ENCODE peak calls at places on chromosomes 16 and 17, in eight cellular contexts. V, N, X, F, K, E, U and L are unnamed samples.

GRCh38 chr17:52148969-52149351 is 9.6 kb downstream of the CA10 start:
- DNase-seq in U (no peak), F (no peak), X (peak), N (no peak), E (no peak), V (no peak), K (no peak), L (no peak)

GRCh38 chr16:88519240-88519639 is 51.0 kb upstream of the ZC3H18 start:
- DNase-seq in F (no peak), V (no peak), X (no peak), E (no peak), N (no peak), U (no peak), K (no peak), L (no peak)

GRCh38 chr17:1640329-1641064 is 5.0 kb downstream of the SCARF1 start:
- DNase-seq in X (no peak), E (no peak), V (no peak), N (no peak), K (no peak), F (no peak), U (no peak), L (no peak)

GRCh38 chr16:89031715-89032659 is 55.0 kb upstream of the CBFA2T3 start:
- DNase-seq in N (no peak), X (no peak), E (peak), F (peak), U (no peak), K (no peak), V (peak), L (peak)

GRCh38 chr17:1423456-1424135 is 23.6 kb upstream of the YWHAE start:
- DNase-seq in F (no peak), V (no peak), U (no peak), K (no peak), N (no peak), X (peak), E (no peak), L (no peak)

GRCh38 chr17:79865351-79866210 is 26.3 kb upstream of the CBX4 start:
- DNase-seq in E (no peak), K (no peak), U (no peak), F (no peak), V (no peak), N (no peak), X (no peak), L (peak)

GRCh38 chr17:30921544-30922196 is at the start of gene ADAP2:
- DNase-seq in K (peak), X (no peak), U (peak), E (peak), N (no peak), F (no peak), V (peak), L (peak)

GRCh38 chr16:72677662-72678447 is 370.1 kb downstream of the ZFHX3 start:
- DNase-seq in X (peak), K (no peak), V (no peak), E (no peak), F (no peak), N (no peak), U (no peak), L (no peak)

GRCh38 chr17:58329808-58330543 is 1.4 kb upstream of the TSPOAP1 start:
- DNase-seq in V (no peak), U (no peak), N (no peak), K (no peak), X (no peak), F (no peak), E (no peak), L (no peak)

GRCh38 chr16:81284995-81285600 is 29.7 kb upstream of the GAN start:
- DNase-seq in X (no peak), V (no peak), U (no peak), E (no peak), N (no peak), K (no peak), F (no peak), L (no peak)

GRCh38 chr17:29840884-29841283 is 89.1 kb downstream of the SSH2 start:
- DNase-seq in U (no peak), K (no peak), F (no peak), V (no peak), X (peak), N (no peak), E (no peak), L (no peak)

GRCh38 chr16:71249399-71249798 is 18.9 kb upstream of the HYDIN start:
- DNase-seq in K (no peak), N (peak), F (no peak), E (no peak), X (no peak), V (no peak), U (peak), L (no peak)

GRCh38 chr16:65101009-65101408 is 20.9 kb downstream of the CDH11 start:
- DNase-seq in N (no peak), E (no peak), F (no peak), U (no peak), V (no peak), X (no peak), K (no peak), L (no peak)

GRCh38 chr17:61366715-61367413 is 32.8 kb upstream of the TBX2 start:
- DNase-seq in E (peak), K (no peak), F (no peak), X (no peak), N (no peak), V (no peak), U (peak), L (no peak)

GRCh38 chr16:85475233-85475632 is 137.9 kb upstream of the GSE1 start:
- DNase-seq in E (no peak), X (no peak), F (no peak), V (no peak), U (no peak), K (no peak), N (no peak), L (no peak)

GRCh38 chr17:41329279-41329925 is 13.9 kb upstream of the KRTAP17-1 start:
- DNase-seq in X (peak), K (peak), N (peak), E (peak), U (peak), F (no peak), V (no peak), L (peak)

GRCh38 chr17:39927928-39928867 is 666 bp downstream of the LRRC3C start:
- DNase-seq in U (peak), F (no peak), K (no peak), V (peak), E (peak), N (no peak), X (peak), L (peak)

GRCh38 chr17:968812-969766 is 10.5 kb downstream of the NXN start:
- DNase-seq in V (no peak), X (no peak), E (no peak), F (no peak), U (no peak), N (no peak), K (no peak), L (no peak)

GRCh38 chr16:17327671-17328335 is 143.0 kb downstream of the XYLT1 start:
- DNase-seq in X (no peak), F (no peak), E (no peak), U (no peak), N (no peak), K (no peak), V (no peak), L (no peak)

GRCh38 chr17:17729620-17730249 is 48.5 kb downstream of the RAI1 start:
- DNase-seq in X (no peak), N (no peak), V (no peak), U (peak), E (no peak), F (peak), K (no peak), L (no peak)

GRCh38 chr17:83006515-83007455 is 72.6 kb upstream of the METRNL start:
- DNase-seq in X (no peak), U (no peak), E (no peak), N (no peak), F (no peak), K (no peak), V (no peak), L (no peak)

GRCh38 chr16:87076331-87076949 is 240.8 kb downstream of the C16orf95 start:
- DNase-seq in U (no peak), N (no peak), E (no peak), X (no peak), F (no peak), K (no peak), V (no peak), L (no peak)

GRCh38 chr16:14310519-14310991 is 239.4 kb downstream of the MRTFB start:
- DNase-seq in N (no peak), X (no peak), V (peak), E (no peak), F (no peak), U (peak), K (no peak), L (peak)

GRCh38 chr17:10380631-10381408 is 8.0 kb upstream of the MYH13 start:
- DNase-seq in U (no peak), K (no peak), F (no peak), E (no peak), X (no peak), V (no peak), N (no peak), L (no peak)

GRCh38 chr16:72612271-72612670 is 435.7 kb downstream of the ZFHX3 start:
- DNase-seq in E (no peak), X (no peak), U (no peak), K (no peak), F (no peak), N (no peak), V (no peak), L (no peak)

GRCh38 chr16:29307598-29308507 is 98.7 kb downstream of the NPIPB11 start:
- DNase-seq in K (no peak), F (no peak), V (no peak), U (no peak), X (peak), E (no peak), N (no peak), L (no peak)

GRCh38 chr16:19419691-19420060 is 2.0 kb downstream of the TMC5 start:
- DNase-seq in U (no peak), E (no peak), X (peak), F (no peak), V (no peak), K (peak), N (no peak), L (no peak)

GRCh38 chr17:7336240-7337175 is at the start of gene ACAP1:
- DNase-seq in E (no peak), F (peak), U (peak), K (no peak), V (no peak), X (no peak), N (no peak), L (no peak)

GRCh38 chr17:58452738-58453137 is 35.4 kb upstream of the RNF43 start:
- DNase-seq in X (peak), U (peak), F (no peak), N (no peak), E (no peak), V (no peak), K (no peak), L (no peak)

GRCh38 chr16:27515874-27516353 is 33.8 kb downstream of the GTF3C1 start:
- DNase-seq in E (no peak), U (peak), V (no peak), K (peak), N (peak), X (no peak), F (no peak), L (no peak)

GRCh38 chr16:86597880-86598606 is 19.7 kb downstream of the FOXL1 start:
- DNase-seq in U (no peak), X (no peak), N (no peak), E (no peak), K (no peak), V (no peak), F (no peak), L (peak)

GRCh38 chr17:82134101-82134500 is 36.1 kb upstream of the FASN start:
- DNase-seq in N (no peak), E (no peak), F (no peak), K (no peak), X (no peak), U (no peak), V (peak), L (no peak)

GRCh38 chr16:31713945-31714898 is 159.4 kb upstream of the ZNF267 start:
- DNase-seq in N (no peak), V (no peak), F (no peak), U (peak), X (no peak), K (no peak), E (no peak), L (no peak)

GRCh38 chr17:43410557-43411368 is 12.0 kb downstream of the ARL4D start:
- DNase-seq in K (no peak), E (no peak), N (no peak), U (no peak), F (no peak), V (no peak), X (no peak), L (no peak)